ENCODE peak calls at places on chromosomes 3 and 15, in seven cellular contexts. R is thoracic aorta; W is cardiac muscle cell; F is A549; Z is activated CD4-positive, alpha-beta T cell treated with anti-CD3 and anti-CD28 coated beads, Interleukin-2, amount 50 U/mL, for 1 hour; A is LHCN-M2; I is sigmoid colon. O is an unnamed sample.

GRCh38 chr3:128710816-128711433 is 15.1 kb upstream of the RAB7A start:
- DNase-seq in R (no peak), W (no peak), F (no peak), Z (no peak), A (peak), I (no peak), O (no peak)

GRCh38 chr3:167559922-167560321 is 86.1 kb upstream of the SERPINI2 start:
- DNase-seq in R (no peak), W (no peak), F (no peak), Z (no peak), A (no peak), I (no peak), O (no peak)

GRCh38 chr3:192281207-192281880 is 446.0 kb downstream of the FGF12 start:
- DNase-seq in R (no peak), W (no peak), F (no peak), Z (no peak), A (no peak), I (no peak), O (no peak)

GRCh38 chr3:48798998-48799397 is 48.7 kb downstream of the PRKAR2A start:
- DNase-seq in R (no peak), W (no peak), F (no peak), Z (no peak), A (no peak), I (no peak), O (no peak)

GRCh38 chr15:50235794-50236193 is 29.7 kb downstream of the HDC start:
- DNase-seq in R (no peak), W (no peak), F (no peak), Z (no peak), A (no peak), I (no peak), O (no peak)

GRCh38 chr3:50554553-50554952 is 13.0 kb downstream of the C3orf18 start:
- DNase-seq in R (no peak), W (no peak), F (no peak), Z (no peak), A (no peak), I (no peak), O (no peak)

GRCh38 chr3:187963003-187963676 is 190.8 kb upstream of the LPP start:
- DNase-seq in R (no peak), W (no peak), F (no peak), Z (no peak), A (no peak), I (no peak), O (no peak)

GRCh38 chr3:46679681-46680080 is 13.8 kb downstream of the ALS2CL start:
- DNase-seq in R (no peak), W (no peak), F (no peak), Z (no peak), A (no peak), I (no peak), O (no peak)

GRCh38 chr3:169563775-169564059 is 99.8 kb downstream of the MECOM start:
- DNase-seq in R (no peak), W (no peak), F (no peak), Z (no peak), A (no peak), I (no peak), O (no peak)

GRCh38 chr3:101070260-101071121 is 77.3 kb upstream of the ABI3BP start:
- DNase-seq in R (no peak), W (peak), F (no peak), Z (peak), A (peak), I (peak), O (no peak)

GRCh38 chr3:127711021-127711420 is 38.3 kb downstream of the ABTB1 start:
- DNase-seq in R (no peak), W (no peak), F (no peak), Z (no peak), A (no peak), I (peak), O (peak)

GRCh38 chr3:185024966-185025365 is 127.9 kb downstream of the C3orf70 start:
- DNase-seq in R (no peak), W (peak), F (no peak), Z (no peak), A (no peak), I (no peak), O (no peak)

GRCh38 chr15:68983821-68984517 is 30.5 kb upstream of the NOX5 start:
- DNase-seq in R (no peak), W (peak), F (no peak), Z (no peak), A (peak), I (no peak), O (no peak)

GRCh38 chr15:39171944-39172368 is 408.9 kb upstream of the THBS1 start:
- DNase-seq in R (no peak), W (peak), F (peak), Z (no peak), A (peak), I (peak), O (peak)

GRCh38 chr15:64247535-64247905 is 84.7 kb upstream of the PPIB start:
- DNase-seq in R (no peak), W (no peak), F (no peak), Z (no peak), A (no peak), I (no peak), O (no peak)

GRCh38 chr3:43477600-43477999 is 144.2 kb downstream of the ANO10 start:
- DNase-seq in R (no peak), W (no peak), F (no peak), Z (peak), A (no peak), I (no peak), O (no peak)

GRCh38 chr3:14439501-14440167 is 37.2 kb downstream of the SLC6A6 start:
- DNase-seq in R (no peak), W (no peak), F (no peak), Z (no peak), A (peak), I (peak), O (no peak)

GRCh38 chr3:14450922-14451606 is 48.7 kb downstream of the SLC6A6 start:
- DNase-seq in R (no peak), W (no peak), F (no peak), Z (no peak), A (no peak), I (no peak), O (no peak)

GRCh38 chr3:48952510-48953118 is 34.0 kb downstream of the ARIH2 start:
- DNase-seq in R (no peak), W (peak), F (no peak), Z (peak), A (no peak), I (no peak), O (no peak)

GRCh38 chr15:95341686-95342085 is 988.8 kb upstream of the NR2F2 start:
- DNase-seq in R (no peak), W (no peak), F (no peak), Z (no peak), A (no peak), I (no peak), O (no peak)

GRCh38 chr3:129534428-129535027 is 6.1 kb downstream of the RHO start:
- DNase-seq in R (no peak), W (no peak), F (no peak), Z (no peak), A (no peak), I (no peak), O (no peak)

GRCh38 chr3:197713477-197713822 is 23.3 kb downstream of the RUBCN start:
- DNase-seq in R (no peak), W (peak), F (no peak), Z (no peak), A (no peak), I (no peak), O (no peak)

GRCh38 chr3:33144433-33144832 is 30.6 kb downstream of the CRTAP start:
- DNase-seq in R (no peak), W (no peak), F (peak), Z (peak), A (peak), I (no peak), O (no peak)

GRCh38 chr3:65412591-65412990 is 626.1 kb downstream of the MAGI1 start:
- DNase-seq in R (no peak), W (peak), F (no peak), Z (no peak), A (no peak), I (peak), O (no peak)

GRCh38 chr3:24351779-24352469 is 142.7 kb downstream of the THRB start:
- DNase-seq in R (peak), W (no peak), F (no peak), Z (no peak), A (no peak), I (peak), O (no peak)

GRCh38 chr15:74383695-74384565 is 16.5 kb upstream of the CYP11A1 start:
- DNase-seq in R (no peak), W (no peak), F (no peak), Z (peak), A (peak), I (no peak), O (no peak)

GRCh38 chr3:69838217-69838616 is 99.0 kb downstream of the MITF start:
- DNase-seq in R (no peak), W (no peak), F (no peak), Z (no peak), A (peak), I (no peak), O (no peak)

GRCh38 chr3:16478516-16478915 is 35.0 kb downstream of the RFTN1 start:
- DNase-seq in R (no peak), W (no peak), F (no peak), Z (no peak), A (peak), I (no peak), O (no peak)

GRCh38 chr15:23866832-23867231 is 179.7 kb upstream of the NDN start:
- DNase-seq in R (no peak), W (peak), F (peak), Z (no peak), A (peak), I (no peak), O (no peak)